ENCODE peak calls at places on chromosomes 16 and 17, in nine cellular contexts. One of them, this sample, is unnamed.

GRCh38 chr17:45382982-45383381 is 49.7 kb downstream of the ARHGAP27 start:
- DNase-seq in activated CD4-positive, alpha-beta T cell treated with anti-CD3 and anti-CD28 coated beads, Interleukin-2, amount 50 U/mL, for 1 hour: no peak
- DNase-seq in esophagus squamous epithelium: no peak
- DNase-seq in T-helper 9 cell: no peak
- DNase-seq in GM23338: no peak
- DNase-seq in activated B cell treated with CpG ODN at 0.5 μM for 24 hours: no peak
- DNase-seq in central memory CD4-positive, alpha-beta T cell: no peak
- DNase-seq in testis: no peak
- DNase-seq in mucosa of gallbladder: no peak
- DNase-seq in this sample: no peak

GRCh38 chr17:35907691-35908090 is 22.9 kb downstream of the RDM1 start:
- DNase-seq in activated CD4-positive, alpha-beta T cell treated with anti-CD3 and anti-CD28 coated beads, Interleukin-2, amount 50 U/mL, for 1 hour: no peak
- DNase-seq in T-helper 9 cell: no peak
- DNase-seq in mucosa of gallbladder: no peak
- DNase-seq in activated B cell treated with CpG ODN at 0.5 μM for 24 hours: no peak
- DNase-seq in GM23338: no peak
- DNase-seq in esophagus squamous epithelium: no peak
- DNase-seq in testis: no peak
- DNase-seq in central memory CD4-positive, alpha-beta T cell: no peak
- DNase-seq in this sample: peak

GRCh38 chr16:75789237-75789636 is 62.9 kb upstream of the CPHXL start:
- DNase-seq in testis: no peak
- DNase-seq in GM23338: peak
- DNase-seq in mucosa of gallbladder: no peak
- DNase-seq in central memory CD4-positive, alpha-beta T cell: peak
- DNase-seq in T-helper 9 cell: no peak
- DNase-seq in esophagus squamous epithelium: no peak
- DNase-seq in activated B cell treated with CpG ODN at 0.5 μM for 24 hours: no peak
- DNase-seq in activated CD4-positive, alpha-beta T cell treated with anti-CD3 and anti-CD28 coated beads, Interleukin-2, amount 50 U/mL, for 1 hour: no peak
- DNase-seq in this sample: peak

GRCh38 chr16:88686062-88686438 is 257 bp downstream of the SNAI3 start:
- DNase-seq in activated B cell treated with CpG ODN at 0.5 μM for 24 hours: no peak
- DNase-seq in activated CD4-positive, alpha-beta T cell treated with anti-CD3 and anti-CD28 coated beads, Interleukin-2, amount 50 U/mL, for 1 hour: peak
- DNase-seq in T-helper 9 cell: peak
- DNase-seq in mucosa of gallbladder: no peak
- DNase-seq in central memory CD4-positive, alpha-beta T cell: peak
- DNase-seq in esophagus squamous epithelium: no peak
- DNase-seq in testis: no peak
- DNase-seq in GM23338: peak
- DNase-seq in this sample: no peak

GRCh38 chr17:5583426-5584382 is 605 bp downstream of the NLRP1 start:
- DNase-seq in activated B cell treated with CpG ODN at 0.5 μM for 24 hours: no peak
- DNase-seq in esophagus squamous epithelium: no peak
- DNase-seq in testis: no peak
- DNase-seq in activated CD4-positive, alpha-beta T cell treated with anti-CD3 and anti-CD28 coated beads, Interleukin-2, amount 50 U/mL, for 1 hour: peak
- DNase-seq in central memory CD4-positive, alpha-beta T cell: no peak
- DNase-seq in mucosa of gallbladder: no peak
- DNase-seq in T-helper 9 cell: no peak
- DNase-seq in GM23338: no peak
- DNase-seq in this sample: peak

GRCh38 chr16:79261461-79261860 is 339.1 kb downstream of the MAF start:
- DNase-seq in GM23338: peak
- DNase-seq in esophagus squamous epithelium: no peak
- DNase-seq in mucosa of gallbladder: peak
- DNase-seq in central memory CD4-positive, alpha-beta T cell: peak
- DNase-seq in T-helper 9 cell: peak
- DNase-seq in testis: peak
- DNase-seq in activated B cell treated with CpG ODN at 0.5 μM for 24 hours: no peak
- DNase-seq in activated CD4-positive, alpha-beta T cell treated with anti-CD3 and anti-CD28 coated beads, Interleukin-2, amount 50 U/mL, for 1 hour: peak
- DNase-seq in this sample: no peak

GRCh38 chr16:25063102-25063501 is 47.9 kb upstream of the ARHGAP17 start:
- DNase-seq in activated B cell treated with CpG ODN at 0.5 μM for 24 hours: no peak
- DNase-seq in GM23338: no peak
- DNase-seq in testis: peak
- DNase-seq in central memory CD4-positive, alpha-beta T cell: no peak
- DNase-seq in activated CD4-positive, alpha-beta T cell treated with anti-CD3 and anti-CD28 coated beads, Interleukin-2, amount 50 U/mL, for 1 hour: no peak
- DNase-seq in esophagus squamous epithelium: no peak
- DNase-seq in T-helper 9 cell: no peak
- DNase-seq in mucosa of gallbladder: no peak
- DNase-seq in this sample: no peak

GRCh38 chr17:10614536-10615155 is 42.5 kb downstream of the MYH3 start:
- DNase-seq in testis: peak
- DNase-seq in mucosa of gallbladder: peak
- DNase-seq in esophagus squamous epithelium: no peak
- DNase-seq in activated B cell treated with CpG ODN at 0.5 μM for 24 hours: no peak
- DNase-seq in T-helper 9 cell: no peak
- DNase-seq in GM23338: peak
- DNase-seq in activated CD4-positive, alpha-beta T cell treated with anti-CD3 and anti-CD28 coated beads, Interleukin-2, amount 50 U/mL, for 1 hour: no peak
- DNase-seq in central memory CD4-positive, alpha-beta T cell: no peak
- DNase-seq in this sample: peak

GRCh38 chr17:17837966-17838962 is 1.5 kb upstream of the SREBF1 start:
- DNase-seq in T-helper 9 cell: no peak
- DNase-seq in GM23338: peak
- DNase-seq in testis: peak
- DNase-seq in activated CD4-positive, alpha-beta T cell treated with anti-CD3 and anti-CD28 coated beads, Interleukin-2, amount 50 U/mL, for 1 hour: no peak
- DNase-seq in activated B cell treated with CpG ODN at 0.5 μM for 24 hours: no peak
- DNase-seq in mucosa of gallbladder: no peak
- DNase-seq in esophagus squamous epithelium: no peak
- DNase-seq in central memory CD4-positive, alpha-beta T cell: no peak
- DNase-seq in this sample: peak

GRCh38 chr17:78789149-78789662 is 7.1 kb upstream of the CYTH1 start:
- DNase-seq in mucosa of gallbladder: no peak
- DNase-seq in activated CD4-positive, alpha-beta T cell treated with anti-CD3 and anti-CD28 coated beads, Interleukin-2, amount 50 U/mL, for 1 hour: no peak
- DNase-seq in testis: no peak
- DNase-seq in activated B cell treated with CpG ODN at 0.5 μM for 24 hours: no peak
- DNase-seq in central memory CD4-positive, alpha-beta T cell: no peak
- DNase-seq in GM23338: no peak
- DNase-seq in esophagus squamous epithelium: no peak
- DNase-seq in T-helper 9 cell: no peak
- DNase-seq in this sample: no peak

GRCh38 chr17:59155439-59156177 is at the start of gene PRR11:
- DNase-seq in mucosa of gallbladder: peak
- DNase-seq in esophagus squamous epithelium: peak
- DNase-seq in activated CD4-positive, alpha-beta T cell treated with anti-CD3 and anti-CD28 coated beads, Interleukin-2, amount 50 U/mL, for 1 hour: peak
- DNase-seq in activated B cell treated with CpG ODN at 0.5 μM for 24 hours: peak
- DNase-seq in testis: peak
- DNase-seq in central memory CD4-positive, alpha-beta T cell: peak
- DNase-seq in GM23338: peak
- DNase-seq in T-helper 9 cell: peak
- DNase-seq in this sample: peak

GRCh38 chr17:64240741-64241347 is 22.2 kb downstream of the TEX2 start:
- DNase-seq in central memory CD4-positive, alpha-beta T cell: no peak
- DNase-seq in mucosa of gallbladder: peak
- DNase-seq in testis: no peak
- DNase-seq in GM23338: no peak
- DNase-seq in activated B cell treated with CpG ODN at 0.5 μM for 24 hours: no peak
- DNase-seq in T-helper 9 cell: no peak
- DNase-seq in activated CD4-positive, alpha-beta T cell treated with anti-CD3 and anti-CD28 coated beads, Interleukin-2, amount 50 U/mL, for 1 hour: no peak
- DNase-seq in esophagus squamous epithelium: no peak
- DNase-seq in this sample: peak

GRCh38 chr17:43042025-43042424 is 17.0 kb downstream of the RND2 start:
- DNase-seq in testis: peak
- DNase-seq in GM23338: peak
- DNase-seq in activated CD4-positive, alpha-beta T cell treated with anti-CD3 and anti-CD28 coated beads, Interleukin-2, amount 50 U/mL, for 1 hour: no peak
- DNase-seq in mucosa of gallbladder: no peak
- DNase-seq in esophagus squamous epithelium: no peak
- DNase-seq in central memory CD4-positive, alpha-beta T cell: no peak
- DNase-seq in T-helper 9 cell: no peak
- DNase-seq in activated B cell treated with CpG ODN at 0.5 μM for 24 hours: no peak
- DNase-seq in this sample: peak

GRCh38 chr17:61314368-61315078 is 85.1 kb upstream of the TBX2 start:
- DNase-seq in GM23338: no peak
- DNase-seq in activated B cell treated with CpG ODN at 0.5 μM for 24 hours: no peak
- DNase-seq in T-helper 9 cell: no peak
- DNase-seq in mucosa of gallbladder: peak
- DNase-seq in activated CD4-positive, alpha-beta T cell treated with anti-CD3 and anti-CD28 coated beads, Interleukin-2, amount 50 U/mL, for 1 hour: no peak
- DNase-seq in esophagus squamous epithelium: no peak
- DNase-seq in central memory CD4-positive, alpha-beta T cell: no peak
- DNase-seq in testis: peak
- DNase-seq in this sample: no peak

GRCh38 chr17:34382586-34383224 is 19.7 kb upstream of the CCL1 start:
- DNase-seq in activated B cell treated with CpG ODN at 0.5 μM for 24 hours: no peak
- DNase-seq in T-helper 9 cell: no peak
- DNase-seq in central memory CD4-positive, alpha-beta T cell: no peak
- DNase-seq in testis: no peak
- DNase-seq in esophagus squamous epithelium: no peak
- DNase-seq in activated CD4-positive, alpha-beta T cell treated with anti-CD3 and anti-CD28 coated beads, Interleukin-2, amount 50 U/mL, for 1 hour: no peak
- DNase-seq in GM23338: no peak
- DNase-seq in mucosa of gallbladder: no peak
- DNase-seq in this sample: no peak

GRCh38 chr17:35460354-35460851 is 11.8 kb upstream of the SLFN13 start:
- DNase-seq in esophagus squamous epithelium: no peak
- DNase-seq in activated B cell treated with CpG ODN at 0.5 μM for 24 hours: peak
- DNase-seq in central memory CD4-positive, alpha-beta T cell: peak
- DNase-seq in GM23338: peak
- DNase-seq in activated CD4-positive, alpha-beta T cell treated with anti-CD3 and anti-CD28 coated beads, Interleukin-2, amount 50 U/mL, for 1 hour: peak
- DNase-seq in testis: peak
- DNase-seq in mucosa of gallbladder: peak
- DNase-seq in T-helper 9 cell: peak
- DNase-seq in this sample: no peak

GRCh38 chr17:48494335-48494734 is 36.5 kb downstream of the HOXB1 start:
- DNase-seq in GM23338: no peak
- DNase-seq in esophagus squamous epithelium: no peak
- DNase-seq in testis: no peak
- DNase-seq in central memory CD4-positive, alpha-beta T cell: no peak
- DNase-seq in T-helper 9 cell: no peak
- DNase-seq in activated B cell treated with CpG ODN at 0.5 μM for 24 hours: no peak
- DNase-seq in mucosa of gallbladder: no peak
- DNase-seq in activated CD4-positive, alpha-beta T cell treated with anti-CD3 and anti-CD28 coated beads, Interleukin-2, amount 50 U/mL, for 1 hour: no peak
- DNase-seq in this sample: no peak

GRCh38 chr17:32495347-32496253 is 8.8 kb downstream of the CDK5R1 start:
- DNase-seq in testis: no peak
- DNase-seq in T-helper 9 cell: no peak
- DNase-seq in activated B cell treated with CpG ODN at 0.5 μM for 24 hours: no peak
- DNase-seq in activated CD4-positive, alpha-beta T cell treated with anti-CD3 and anti-CD28 coated beads, Interleukin-2, amount 50 U/mL, for 1 hour: no peak
- DNase-seq in GM23338: no peak
- DNase-seq in mucosa of gallbladder: no peak
- DNase-seq in central memory CD4-positive, alpha-beta T cell: no peak
- DNase-seq in esophagus squamous epithelium: no peak
- DNase-seq in this sample: no peak

GRCh38 chr17:47203984-47204721 is 5.0 kb upstream of the MYL4 start:
- DNase-seq in mucosa of gallbladder: no peak
- DNase-seq in central memory CD4-positive, alpha-beta T cell: peak
- DNase-seq in activated CD4-positive, alpha-beta T cell treated with anti-CD3 and anti-CD28 coated beads, Interleukin-2, amount 50 U/mL, for 1 hour: peak
- DNase-seq in activated B cell treated with CpG ODN at 0.5 μM for 24 hours: no peak
- DNase-seq in esophagus squamous epithelium: no peak
- DNase-seq in T-helper 9 cell: no peak
- DNase-seq in testis: no peak
- DNase-seq in GM23338: no peak
- DNase-seq in this sample: peak

GRCh38 chr17:29590261-29590978 is 972 bp upstream of the GIT1 start:
- DNase-seq in esophagus squamous epithelium: no peak
- DNase-seq in GM23338: no peak
- DNase-seq in activated CD4-positive, alpha-beta T cell treated with anti-CD3 and anti-CD28 coated beads, Interleukin-2, amount 50 U/mL, for 1 hour: no peak
- DNase-seq in activated B cell treated with CpG ODN at 0.5 μM for 24 hours: no peak
- DNase-seq in T-helper 9 cell: no peak
- DNase-seq in central memory CD4-positive, alpha-beta T cell: no peak
- DNase-seq in testis: no peak
- DNase-seq in mucosa of gallbladder: no peak
- DNase-seq in this sample: peak

GRCh38 chr16:55465077-55465896 is 13.7 kb upstream of the MMP2 start:
- DNase-seq in mucosa of gallbladder: peak
- DNase-seq in T-helper 9 cell: peak
- DNase-seq in activated B cell treated with CpG ODN at 0.5 μM for 24 hours: peak
- DNase-seq in esophagus squamous epithelium: peak
- DNase-seq in GM23338: peak
- DNase-seq in central memory CD4-positive, alpha-beta T cell: peak
- DNase-seq in activated CD4-positive, alpha-beta T cell treated with anti-CD3 and anti-CD28 coated beads, Interleukin-2, amount 50 U/mL, for 1 hour: peak
- DNase-seq in testis: peak
- DNase-seq in this sample: peak

GRCh38 chr16:25033852-25034251 is 18.7 kb upstream of the ARHGAP17 start:
- DNase-seq in GM23338: no peak
- DNase-seq in activated CD4-positive, alpha-beta T cell treated with anti-CD3 and anti-CD28 coated beads, Interleukin-2, amount 50 U/mL, for 1 hour: no peak
- DNase-seq in esophagus squamous epithelium: no peak
- DNase-seq in activated B cell treated with CpG ODN at 0.5 μM for 24 hours: no peak
- DNase-seq in mucosa of gallbladder: no peak
- DNase-seq in T-helper 9 cell: no peak
- DNase-seq in central memory CD4-positive, alpha-beta T cell: no peak
- DNase-seq in testis: no peak
- DNase-seq in this sample: peak

GRCh38 chr17:71959129-71959528 is 161.7 kb upstream of the SOX9 start:
- DNase-seq in mucosa of gallbladder: no peak
- DNase-seq in T-helper 9 cell: no peak
- DNase-seq in esophagus squamous epithelium: no peak
- DNase-seq in GM23338: peak
- DNase-seq in activated CD4-positive, alpha-beta T cell treated with anti-CD3 and anti-CD28 coated beads, Interleukin-2, amount 50 U/mL, for 1 hour: no peak
- DNase-seq in testis: no peak
- DNase-seq in activated B cell treated with CpG ODN at 0.5 μM for 24 hours: no peak
- DNase-seq in central memory CD4-positive, alpha-beta T cell: no peak
- DNase-seq in this sample: peak

GRCh38 chr16:84571506-84571905 is 46.4 kb downstream of the COTL1 start:
- DNase-seq in T-helper 9 cell: no peak
- DNase-seq in central memory CD4-positive, alpha-beta T cell: no peak
- DNase-seq in esophagus squamous epithelium: no peak
- DNase-seq in mucosa of gallbladder: no peak
- DNase-seq in testis: no peak
- DNase-seq in GM23338: no peak
- DNase-seq in activated CD4-positive, alpha-beta T cell treated with anti-CD3 and anti-CD28 coated beads, Interleukin-2, amount 50 U/mL, for 1 hour: no peak
- DNase-seq in activated B cell treated with CpG ODN at 0.5 μM for 24 hours: no peak
- DNase-seq in this sample: no peak

GRCh38 chr17:29573558-29573870 is 5.0 kb downstream of the TP53I13 start:
- DNase-seq in esophagus squamous epithelium: no peak
- DNase-seq in mucosa of gallbladder: no peak
- DNase-seq in activated B cell treated with CpG ODN at 0.5 μM for 24 hours: peak
- DNase-seq in activated CD4-positive, alpha-beta T cell treated with anti-CD3 and anti-CD28 coated beads, Interleukin-2, amount 50 U/mL, for 1 hour: no peak
- DNase-seq in testis: no peak
- DNase-seq in central memory CD4-positive, alpha-beta T cell: no peak
- DNase-seq in GM23338: no peak
- DNase-seq in T-helper 9 cell: no peak
- DNase-seq in this sample: no peak

GRCh38 chr17:65455972-65456343 is 105.5 kb downstream of the AXIN2 start:
- DNase-seq in mucosa of gallbladder: no peak
- DNase-seq in activated CD4-positive, alpha-beta T cell treated with anti-CD3 and anti-CD28 coated beads, Interleukin-2, amount 50 U/mL, for 1 hour: peak
- DNase-seq in esophagus squamous epithelium: no peak
- DNase-seq in activated B cell treated with CpG ODN at 0.5 μM for 24 hours: no peak
- DNase-seq in GM23338: peak
- DNase-seq in central memory CD4-positive, alpha-beta T cell: peak
- DNase-seq in T-helper 9 cell: peak
- DNase-seq in testis: no peak
- DNase-seq in this sample: no peak

GRCh38 chr17:79700574-79700973 is 30.2 kb upstream of the ENPP7 start:
- DNase-seq in GM23338: no peak
- DNase-seq in mucosa of gallbladder: no peak
- DNase-seq in testis: no peak
- DNase-seq in esophagus squamous epithelium: no peak
- DNase-seq in central memory CD4-positive, alpha-beta T cell: no peak
- DNase-seq in activated CD4-positive, alpha-beta T cell treated with anti-CD3 and anti-CD28 coated beads, Interleukin-2, amount 50 U/mL, for 1 hour: no peak
- DNase-seq in activated B cell treated with CpG ODN at 0.5 μM for 24 hours: no peak
- DNase-seq in T-helper 9 cell: no peak
- DNase-seq in this sample: no peak

GRCh38 chr16:81094771-81095251 is 1.4 kb downstream of the GCSH start:
- DNase-seq in testis: peak
- DNase-seq in activated CD4-positive, alpha-beta T cell treated with anti-CD3 and anti-CD28 coated beads, Interleukin-2, amount 50 U/mL, for 1 hour: no peak
- DNase-seq in activated B cell treated with CpG ODN at 0.5 μM for 24 hours: no peak
- DNase-seq in central memory CD4-positive, alpha-beta T cell: no peak
- DNase-seq in T-helper 9 cell: no peak
- DNase-seq in GM23338: no peak
- DNase-seq in mucosa of gallbladder: no peak
- DNase-seq in esophagus squamous epithelium: no peak
- DNase-seq in this sample: peak

GRCh38 chr16:85136213-85136704 is 24.0 kb upstream of the CIBAR2 start:
- DNase-seq in GM23338: no peak
- DNase-seq in mucosa of gallbladder: peak
- DNase-seq in testis: peak
- DNase-seq in central memory CD4-positive, alpha-beta T cell: no peak
- DNase-seq in activated CD4-positive, alpha-beta T cell treated with anti-CD3 and anti-CD28 coated beads, Interleukin-2, amount 50 U/mL, for 1 hour: no peak
- DNase-seq in T-helper 9 cell: no peak
- DNase-seq in esophagus squamous epithelium: no peak
- DNase-seq in activated B cell treated with CpG ODN at 0.5 μM for 24 hours: no peak
- DNase-seq in this sample: peak

GRCh38 chr16:82138478-82139285 is 31.3 kb downstream of the MPHOSPH6 start:
- DNase-seq in mucosa of gallbladder: peak
- DNase-seq in activated B cell treated with CpG ODN at 0.5 μM for 24 hours: no peak
- DNase-seq in activated CD4-positive, alpha-beta T cell treated with anti-CD3 and anti-CD28 coated beads, Interleukin-2, amount 50 U/mL, for 1 hour: no peak
- DNase-seq in T-helper 9 cell: no peak
- DNase-seq in testis: no peak
- DNase-seq in esophagus squamous epithelium: no peak
- DNase-seq in GM23338: peak
- DNase-seq in central memory CD4-positive, alpha-beta T cell: no peak
- DNase-seq in this sample: no peak

GRCh38 chr16:69831212-69832123 is 69.3 kb downstream of the WWP2 start:
- DNase-seq in testis: no peak
- DNase-seq in T-helper 9 cell: no peak
- DNase-seq in activated B cell treated with CpG ODN at 0.5 μM for 24 hours: no peak
- DNase-seq in esophagus squamous epithelium: no peak
- DNase-seq in mucosa of gallbladder: no peak
- DNase-seq in activated CD4-positive, alpha-beta T cell treated with anti-CD3 and anti-CD28 coated beads, Interleukin-2, amount 50 U/mL, for 1 hour: no peak
- DNase-seq in central memory CD4-positive, alpha-beta T cell: no peak
- DNase-seq in GM23338: no peak
- DNase-seq in this sample: peak

This sample was measured in EL.